ENCODE peak calls at places on chromosomes 1 and 21, in five cellular contexts. I, P, M, F and N are unnamed samples.
A peak's percentile ranks its signal among the peaks of the same experiment; 100 is the strongest.

GRCh38 chr1:23904748-23905357 is 8.3 kb downstream of the CNR2 start:
- DNase-seq in I (no peak), P (no peak), M (no peak), F (no peak), N (no peak)

GRCh38 chr21:41835711-41836154 is 43.4 kb downstream of the PRDM15 start:
- DNase-seq in I (no peak), P (no peak), M (no peak), F (no peak), N (no peak)

GRCh38 chr1:10415211-10415930 is 14.9 kb upstream of the CENPS start:
- DNase-seq in I (no peak), P (no peak), M (peak; percentile 17), F (peak; percentile 84), N (peak; percentile 99)

GRCh38 chr1:230824571-230825060 is 43.7 kb downstream of the C1orf198 start:
- DNase-seq in I (no peak), P (no peak), M (peak; percentile 55), F (no peak), N (no peak)

GRCh38 chr1:230197644-230198567 is 130.9 kb downstream of the GALNT2 start:
- DNase-seq in I (no peak), P (no peak), M (no peak), F (no peak), N (no peak)

GRCh38 chr1:199113265-199113869 is 474.5 kb downstream of the PTPRC start:
- DNase-seq in I (peak; percentile 71), P (peak; percentile 45), M (peak; percentile 66), F (no peak), N (peak; percentile 24)

GRCh38 chr21:43639470-43640178 is 19.7 kb downstream of the HSF2BP start:
- DNase-seq in I (no peak), P (no peak), M (no peak), F (no peak), N (no peak)

GRCh38 chr1:111813440-111814304 is 58.0 kb downstream of the DDX20 start:
- DNase-seq in I (no peak), P (peak; percentile 21), M (no peak), F (no peak), N (no peak)

GRCh38 chr1:164703971-164704411 is 145.0 kb downstream of the PBX1 start:
- DNase-seq in I (no peak), P (no peak), M (no peak), F (no peak), N (no peak)

GRCh38 chr1:117607471-117607870 is 1.6 kb downstream of the TENT5C start:
- DNase-seq in I (peak; percentile 68), P (peak; percentile 77), M (peak; percentile 35), F (no peak), N (peak; percentile 95)

GRCh38 chr1:9050803-9051202 is 18.6 kb downstream of the SLC2A5 start:
- DNase-seq in I (no peak), P (no peak), M (no peak), F (no peak), N (no peak)

GRCh38 chr21:16640297-16641027 is 872.4 kb upstream of the CXADR start:
- DNase-seq in I (no peak), P (no peak), M (no peak), F (no peak), N (no peak)